ENCODE peak calls at places on chromosomes 5 and 9, in four cellular contexts. K is heart right ventricle; V is stimulated activated CD8-positive, alpha-beta memory T cell treated with anti-CD3 and anti-CD28 coated beads, Interleukin-4, amount 100 ng/mL, for 4 hours; Y is RWPE1. C is an unnamed sample.

GRCh38 chr9:36974731-36975130 is 59.3 kb downstream of the PAX5 start:
- DNase-seq in K (no peak), V (no peak), Y (no peak), C (no peak)

GRCh38 chr5:107796797-107797196 is 126.1 kb upstream of the EFNA5 start:
- DNase-seq in K (no peak), V (no peak), Y (no peak), C (no peak)

GRCh38 chr9:109705515-109705914 is 74.5 kb upstream of the PALM2AKAP2 start:
- DNase-seq in K (no peak), V (no peak), Y (peak), C (no peak)

GRCh38 chr5:173055983-173056782 is at the start of gene CREBRF:
- DNase-seq in K (peak), V (peak), Y (peak), C (peak)

GRCh38 chr9:127176631-127177030 is 54.2 kb upstream of the ANGPTL2 start:
- DNase-seq in K (no peak), V (no peak), Y (no peak), C (no peak)

GRCh38 chr5:107792940-107793339 is 122.2 kb upstream of the EFNA5 start:
- DNase-seq in K (no peak), V (no peak), Y (no peak), C (no peak)

GRCh38 chr5:172370648-172371248 is 83.6 kb downstream of the SH3PXD2B start:
- DNase-seq in K (no peak), V (no peak), Y (no peak), C (no peak)

GRCh38 chr5:151079838-151080619 is 805 bp downstream of the TNIP1 start:
- DNase-seq in K (no peak), V (no peak), Y (peak), C (no peak)

GRCh38 chr9:99677281-99677680 is 144.4 kb upstream of the NR4A3 start:
- DNase-seq in K (no peak), V (no peak), Y (no peak), C (no peak)

GRCh38 chr5:78653969-78654368 is 5.4 kb upstream of the LHFPL2 start:
- DNase-seq in K (no peak), V (no peak), Y (no peak), C (no peak)

GRCh38 chr5:1268666-1269065 is 26.2 kb downstream of the TERT start:
- DNase-seq in K (no peak), V (no peak), Y (no peak), C (no peak)

GRCh38 chr5:98651715-98652114 is 121.7 kb upstream of the RGMB start:
- DNase-seq in K (no peak), V (no peak), Y (no peak), C (no peak)

GRCh38 chr9:99114049-99114440 is 9.1 kb downstream of the TGFBR1 start:
- DNase-seq in K (no peak), V (no peak), Y (no peak), C (no peak)

GRCh38 chr9:131403493-131403773 is 9.5 kb downstream of the PRRC2B start:
- DNase-seq in K (no peak), V (no peak), Y (no peak), C (no peak)

GRCh38 chr5:151222769-151223446 is 984 bp downstream of the CCDC69 start:
- DNase-seq in K (peak), V (no peak), Y (no peak), C (peak)

C was measured in right lobe of liver.